ENCODE peak calls at places on chromosomes 2 and 18, in nine cellular contexts. One of them, this sample, is unnamed.
A peak's percentile ranks its signal among the peaks of the same experiment; 100 is the strongest.

GRCh38 chr2:7726989-7727388 is 809.8 kb downstream of the RNF144A start:
- DNase-seq in NCI-H1436: no peak
- DNase-seq in choroid plexus epithelial cell: no peak
- DNase-seq in IMR-90: no peak
- DNase-seq in AML-193: no peak
- DNase-seq in stimulated activated CD4-positive, alpha-beta T cell treated with anti-CD3 and anti-CD28 coated beads, TNF-alpha, amount 100 ng/mL, for 24 hours: no peak
- DNase-seq in fibroblast of the aortic adventitia: no peak
- DNase-seq in SK-N-SH: no peak
- DNase-seq in cardiac fibroblast: no peak
- DNase-seq in this sample: no peak

GRCh38 chr2:73004889-73005596 is 66.5 kb downstream of the SFXN5 start:
- DNase-seq in NCI-H1436: no peak
- DNase-seq in choroid plexus epithelial cell: no peak
- DNase-seq in IMR-90: no peak
- DNase-seq in AML-193: no peak
- DNase-seq in stimulated activated CD4-positive, alpha-beta T cell treated with anti-CD3 and anti-CD28 coated beads, TNF-alpha, amount 100 ng/mL, for 24 hours: no peak
- DNase-seq in fibroblast of the aortic adventitia: no peak
- DNase-seq in SK-N-SH: no peak
- DNase-seq in cardiac fibroblast: no peak
- DNase-seq in this sample: no peak

GRCh38 chr2:161414385-161415040 is 1.6 kb upstream of the TBR1 start:
- DNase-seq in NCI-H1436: peak; percentile 30
- DNase-seq in choroid plexus epithelial cell: no peak
- DNase-seq in IMR-90: peak; percentile 11
- DNase-seq in AML-193: no peak
- DNase-seq in stimulated activated CD4-positive, alpha-beta T cell treated with anti-CD3 and anti-CD28 coated beads, TNF-alpha, amount 100 ng/mL, for 24 hours: no peak
- DNase-seq in fibroblast of the aortic adventitia: peak; percentile 33
- DNase-seq in SK-N-SH: peak; percentile 80
- DNase-seq in cardiac fibroblast: peak; percentile 37
- DNase-seq in this sample: peak; percentile 73

GRCh38 chr2:121015971-121016485 is 269.0 kb downstream of the TFCP2L1 start:
- DNase-seq in NCI-H1436: no peak
- DNase-seq in choroid plexus epithelial cell: no peak
- DNase-seq in IMR-90: no peak
- DNase-seq in AML-193: no peak
- DNase-seq in stimulated activated CD4-positive, alpha-beta T cell treated with anti-CD3 and anti-CD28 coated beads, TNF-alpha, amount 100 ng/mL, for 24 hours: no peak
- DNase-seq in fibroblast of the aortic adventitia: no peak
- DNase-seq in SK-N-SH: no peak
- DNase-seq in cardiac fibroblast: no peak
- DNase-seq in this sample: no peak

GRCh38 chr18:3715223-3716080 is 265.5 kb downstream of the TGIF1 start:
- DNase-seq in NCI-H1436: peak; percentile 93
- DNase-seq in choroid plexus epithelial cell: no peak
- DNase-seq in IMR-90: no peak
- DNase-seq in AML-193: no peak
- DNase-seq in stimulated activated CD4-positive, alpha-beta T cell treated with anti-CD3 and anti-CD28 coated beads, TNF-alpha, amount 100 ng/mL, for 24 hours: no peak
- DNase-seq in fibroblast of the aortic adventitia: no peak
- DNase-seq in SK-N-SH: no peak
- DNase-seq in cardiac fibroblast: no peak
- DNase-seq in this sample: no peak

GRCh38 chr18:76487782-76488181 is 7.3 kb downstream of the ZNF516 start:
- DNase-seq in NCI-H1436: no peak
- DNase-seq in choroid plexus epithelial cell: no peak
- DNase-seq in IMR-90: no peak
- DNase-seq in AML-193: peak; percentile 39
- DNase-seq in stimulated activated CD4-positive, alpha-beta T cell treated with anti-CD3 and anti-CD28 coated beads, TNF-alpha, amount 100 ng/mL, for 24 hours: no peak
- DNase-seq in fibroblast of the aortic adventitia: no peak
- DNase-seq in SK-N-SH: peak; percentile 52
- DNase-seq in cardiac fibroblast: no peak
- DNase-seq in this sample: no peak

GRCh38 chr18:48061781-48062570 is 131.5 kb upstream of the SMAD2 start:
- DNase-seq in NCI-H1436: no peak
- DNase-seq in choroid plexus epithelial cell: no peak
- DNase-seq in IMR-90: no peak
- DNase-seq in AML-193: no peak
- DNase-seq in stimulated activated CD4-positive, alpha-beta T cell treated with anti-CD3 and anti-CD28 coated beads, TNF-alpha, amount 100 ng/mL, for 24 hours: no peak
- DNase-seq in fibroblast of the aortic adventitia: no peak
- DNase-seq in SK-N-SH: no peak
- DNase-seq in cardiac fibroblast: peak; percentile 8
- DNase-seq in this sample: no peak

GRCh38 chr2:96909651-96910050 is 39.8 kb upstream of the SEMA4C start:
- DNase-seq in NCI-H1436: no peak
- DNase-seq in choroid plexus epithelial cell: no peak
- DNase-seq in IMR-90: no peak
- DNase-seq in AML-193: no peak
- DNase-seq in stimulated activated CD4-positive, alpha-beta T cell treated with anti-CD3 and anti-CD28 coated beads, TNF-alpha, amount 100 ng/mL, for 24 hours: no peak
- DNase-seq in fibroblast of the aortic adventitia: no peak
- DNase-seq in SK-N-SH: no peak
- DNase-seq in cardiac fibroblast: no peak
- DNase-seq in this sample: no peak

GRCh38 chr2:217360781-217361485 is 501.1 kb upstream of the TNP1 start:
- DNase-seq in NCI-H1436: no peak
- DNase-seq in choroid plexus epithelial cell: no peak
- DNase-seq in IMR-90: peak; percentile 89
- DNase-seq in AML-193: peak; percentile 14
- DNase-seq in stimulated activated CD4-positive, alpha-beta T cell treated with anti-CD3 and anti-CD28 coated beads, TNF-alpha, amount 100 ng/mL, for 24 hours: no peak
- DNase-seq in fibroblast of the aortic adventitia: peak; percentile 98
- DNase-seq in SK-N-SH: peak; percentile 25
- DNase-seq in cardiac fibroblast: peak; percentile 73
- DNase-seq in this sample: peak; percentile 88

GRCh38 chr18:22912149-22912548 is 21.0 kb upstream of the RBBP8 start:
- DNase-seq in NCI-H1436: no peak
- DNase-seq in choroid plexus epithelial cell: no peak
- DNase-seq in IMR-90: no peak
- DNase-seq in AML-193: no peak
- DNase-seq in stimulated activated CD4-positive, alpha-beta T cell treated with anti-CD3 and anti-CD28 coated beads, TNF-alpha, amount 100 ng/mL, for 24 hours: no peak
- DNase-seq in fibroblast of the aortic adventitia: no peak
- DNase-seq in SK-N-SH: no peak
- DNase-seq in cardiac fibroblast: no peak
- DNase-seq in this sample: no peak

GRCh38 chr2:30584116-30584515 is 137.1 kb downstream of the LCLAT1 start:
- DNase-seq in NCI-H1436: no peak
- DNase-seq in choroid plexus epithelial cell: no peak
- DNase-seq in IMR-90: no peak
- DNase-seq in AML-193: no peak
- DNase-seq in stimulated activated CD4-positive, alpha-beta T cell treated with anti-CD3 and anti-CD28 coated beads, TNF-alpha, amount 100 ng/mL, for 24 hours: no peak
- DNase-seq in fibroblast of the aortic adventitia: no peak
- DNase-seq in SK-N-SH: no peak
- DNase-seq in cardiac fibroblast: peak; percentile 35
- DNase-seq in this sample: no peak

GRCh38 chr2:23624378-23624777 is 239.4 kb downstream of the KLHL29 start:
- DNase-seq in NCI-H1436: no peak
- DNase-seq in choroid plexus epithelial cell: peak; percentile 19
- DNase-seq in IMR-90: no peak
- DNase-seq in AML-193: peak; percentile 15
- DNase-seq in stimulated activated CD4-positive, alpha-beta T cell treated with anti-CD3 and anti-CD28 coated beads, TNF-alpha, amount 100 ng/mL, for 24 hours: no peak
- DNase-seq in fibroblast of the aortic adventitia: no peak
- DNase-seq in SK-N-SH: no peak
- DNase-seq in cardiac fibroblast: peak; percentile 25
- DNase-seq in this sample: no peak

GRCh38 chr18:13551841-13552733 is 174.3 kb downstream of the FAM210A start:
- DNase-seq in NCI-H1436: no peak
- DNase-seq in choroid plexus epithelial cell: no peak
- DNase-seq in IMR-90: no peak
- DNase-seq in AML-193: no peak
- DNase-seq in stimulated activated CD4-positive, alpha-beta T cell treated with anti-CD3 and anti-CD28 coated beads, TNF-alpha, amount 100 ng/mL, for 24 hours: no peak
- DNase-seq in fibroblast of the aortic adventitia: no peak
- DNase-seq in SK-N-SH: no peak
- DNase-seq in cardiac fibroblast: no peak
- DNase-seq in this sample: no peak

GRCh38 chr2:48240912-48241311 is 289.0 kb upstream of the STON1 start:
- DNase-seq in NCI-H1436: no peak
- DNase-seq in choroid plexus epithelial cell: no peak
- DNase-seq in IMR-90: no peak
- DNase-seq in AML-193: no peak
- DNase-seq in stimulated activated CD4-positive, alpha-beta T cell treated with anti-CD3 and anti-CD28 coated beads, TNF-alpha, amount 100 ng/mL, for 24 hours: no peak
- DNase-seq in fibroblast of the aortic adventitia: no peak
- DNase-seq in SK-N-SH: no peak
- DNase-seq in cardiac fibroblast: no peak
- DNase-seq in this sample: no peak

GRCh38 chr2:197045115-197045514 is 118.6 kb upstream of the PGAP1 start:
- DNase-seq in NCI-H1436: no peak
- DNase-seq in choroid plexus epithelial cell: no peak
- DNase-seq in IMR-90: no peak
- DNase-seq in AML-193: peak; percentile 82
- DNase-seq in stimulated activated CD4-positive, alpha-beta T cell treated with anti-CD3 and anti-CD28 coated beads, TNF-alpha, amount 100 ng/mL, for 24 hours: no peak
- DNase-seq in fibroblast of the aortic adventitia: no peak
- DNase-seq in SK-N-SH: no peak
- DNase-seq in cardiac fibroblast: no peak
- DNase-seq in this sample: no peak

GRCh38 chr2:70124983-70125480 is 37.8 kb downstream of the PCBP1 start:
- DNase-seq in NCI-H1436: peak; percentile 78
- DNase-seq in choroid plexus epithelial cell: peak; percentile 68
- DNase-seq in IMR-90: peak; percentile 31
- DNase-seq in AML-193: peak; percentile 33
- DNase-seq in stimulated activated CD4-positive, alpha-beta T cell treated with anti-CD3 and anti-CD28 coated beads, TNF-alpha, amount 100 ng/mL, for 24 hours: no peak
- DNase-seq in fibroblast of the aortic adventitia: peak; percentile 46
- DNase-seq in SK-N-SH: peak; percentile 89
- DNase-seq in cardiac fibroblast: peak; percentile 61
- DNase-seq in this sample: peak; percentile 60

GRCh38 chr2:223600056-223600455 is 2.1 kb downstream of the SCG2 start:
- DNase-seq in NCI-H1436: no peak
- DNase-seq in choroid plexus epithelial cell: no peak
- DNase-seq in IMR-90: peak; percentile 28
- DNase-seq in AML-193: no peak
- DNase-seq in stimulated activated CD4-positive, alpha-beta T cell treated with anti-CD3 and anti-CD28 coated beads, TNF-alpha, amount 100 ng/mL, for 24 hours: no peak
- DNase-seq in fibroblast of the aortic adventitia: no peak
- DNase-seq in SK-N-SH: no peak
- DNase-seq in cardiac fibroblast: peak; percentile 29
- DNase-seq in this sample: peak; percentile 19

GRCh38 chr18:45517181-45517741 is 98.0 kb upstream of the SLC14A2 start:
- DNase-seq in NCI-H1436: no peak
- DNase-seq in choroid plexus epithelial cell: peak; percentile 88
- DNase-seq in IMR-90: no peak
- DNase-seq in AML-193: no peak
- DNase-seq in stimulated activated CD4-positive, alpha-beta T cell treated with anti-CD3 and anti-CD28 coated beads, TNF-alpha, amount 100 ng/mL, for 24 hours: no peak
- DNase-seq in fibroblast of the aortic adventitia: peak; percentile 67
- DNase-seq in SK-N-SH: no peak
- DNase-seq in cardiac fibroblast: no peak
- DNase-seq in this sample: peak; percentile 77

GRCh38 chr2:38702413-38702812 is 36.5 kb downstream of the GALM start:
- DNase-seq in NCI-H1436: no peak
- DNase-seq in choroid plexus epithelial cell: peak; percentile 80
- DNase-seq in IMR-90: peak; percentile 95
- DNase-seq in AML-193: no peak
- DNase-seq in stimulated activated CD4-positive, alpha-beta T cell treated with anti-CD3 and anti-CD28 coated beads, TNF-alpha, amount 100 ng/mL, for 24 hours: no peak
- DNase-seq in fibroblast of the aortic adventitia: peak; percentile 86
- DNase-seq in SK-N-SH: no peak
- DNase-seq in cardiac fibroblast: peak; percentile 81
- DNase-seq in this sample: peak; percentile 72

GRCh38 chr2:56102866-56103265 is 80.9 kb upstream of the CCDC85A start:
- DNase-seq in NCI-H1436: no peak
- DNase-seq in choroid plexus epithelial cell: peak; percentile 6
- DNase-seq in IMR-90: peak; percentile 6
- DNase-seq in AML-193: no peak
- DNase-seq in stimulated activated CD4-positive, alpha-beta T cell treated with anti-CD3 and anti-CD28 coated beads, TNF-alpha, amount 100 ng/mL, for 24 hours: no peak
- DNase-seq in fibroblast of the aortic adventitia: peak; percentile 42
- DNase-seq in SK-N-SH: no peak
- DNase-seq in cardiac fibroblast: peak; percentile 81
- DNase-seq in this sample: peak; percentile 48

GRCh38 chr2:159126653-159127052 is 158.2 kb downstream of the TANC1 start:
- DNase-seq in NCI-H1436: no peak
- DNase-seq in choroid plexus epithelial cell: peak; percentile 90
- DNase-seq in IMR-90: peak; percentile 79
- DNase-seq in AML-193: no peak
- DNase-seq in stimulated activated CD4-positive, alpha-beta T cell treated with anti-CD3 and anti-CD28 coated beads, TNF-alpha, amount 100 ng/mL, for 24 hours: no peak
- DNase-seq in fibroblast of the aortic adventitia: peak; percentile 69
- DNase-seq in SK-N-SH: no peak
- DNase-seq in cardiac fibroblast: peak; percentile 69
- DNase-seq in this sample: peak; percentile 74

GRCh38 chr2:172777431-172777830 is 41.8 kb downstream of the RAPGEF4 start:
- DNase-seq in NCI-H1436: no peak
- DNase-seq in choroid plexus epithelial cell: peak; percentile 17
- DNase-seq in IMR-90: peak; percentile 28
- DNase-seq in AML-193: no peak
- DNase-seq in stimulated activated CD4-positive, alpha-beta T cell treated with anti-CD3 and anti-CD28 coated beads, TNF-alpha, amount 100 ng/mL, for 24 hours: no peak
- DNase-seq in fibroblast of the aortic adventitia: no peak
- DNase-seq in SK-N-SH: no peak
- DNase-seq in cardiac fibroblast: no peak
- DNase-seq in this sample: no peak

GRCh38 chr2:6957910-6958615 is 40.9 kb downstream of the RNF144A start:
- DNase-seq in NCI-H1436: no peak
- DNase-seq in choroid plexus epithelial cell: peak; percentile 57
- DNase-seq in IMR-90: no peak
- DNase-seq in AML-193: no peak
- DNase-seq in stimulated activated CD4-positive, alpha-beta T cell treated with anti-CD3 and anti-CD28 coated beads, TNF-alpha, amount 100 ng/mL, for 24 hours: no peak
- DNase-seq in fibroblast of the aortic adventitia: no peak
- DNase-seq in SK-N-SH: no peak
- DNase-seq in cardiac fibroblast: peak; percentile 50
- DNase-seq in this sample: no peak

GRCh38 chr18:58805482-58806187 is 59.0 kb upstream of the ZNF532 start:
- DNase-seq in NCI-H1436: peak; percentile 78
- DNase-seq in choroid plexus epithelial cell: no peak
- DNase-seq in IMR-90: no peak
- DNase-seq in AML-193: no peak
- DNase-seq in stimulated activated CD4-positive, alpha-beta T cell treated with anti-CD3 and anti-CD28 coated beads, TNF-alpha, amount 100 ng/mL, for 24 hours: no peak
- DNase-seq in fibroblast of the aortic adventitia: no peak
- DNase-seq in SK-N-SH: peak; percentile 64
- DNase-seq in cardiac fibroblast: no peak
- DNase-seq in this sample: no peak

GRCh38 chr2:85975581-85975980 is 86.8 kb upstream of the ST3GAL5 start:
- DNase-seq in NCI-H1436: no peak
- DNase-seq in choroid plexus epithelial cell: no peak
- DNase-seq in IMR-90: no peak
- DNase-seq in AML-193: no peak
- DNase-seq in stimulated activated CD4-positive, alpha-beta T cell treated with anti-CD3 and anti-CD28 coated beads, TNF-alpha, amount 100 ng/mL, for 24 hours: no peak
- DNase-seq in fibroblast of the aortic adventitia: no peak
- DNase-seq in SK-N-SH: no peak
- DNase-seq in cardiac fibroblast: no peak
- DNase-seq in this sample: no peak

GRCh38 chr2:230256735-230257332 is 31.3 kb downstream of the SP140 start:
- DNase-seq in NCI-H1436: no peak
- DNase-seq in choroid plexus epithelial cell: no peak
- DNase-seq in IMR-90: no peak
- DNase-seq in AML-193: no peak
- DNase-seq in stimulated activated CD4-positive, alpha-beta T cell treated with anti-CD3 and anti-CD28 coated beads, TNF-alpha, amount 100 ng/mL, for 24 hours: no peak
- DNase-seq in fibroblast of the aortic adventitia: no peak
- DNase-seq in SK-N-SH: no peak
- DNase-seq in cardiac fibroblast: no peak
- DNase-seq in this sample: no peak

GRCh38 chr2:217338306-217338916 is 478.5 kb upstream of the TNP1 start:
- DNase-seq in NCI-H1436: no peak
- DNase-seq in choroid plexus epithelial cell: peak; percentile 85
- DNase-seq in IMR-90: peak; percentile 96
- DNase-seq in AML-193: no peak
- DNase-seq in stimulated activated CD4-positive, alpha-beta T cell treated with anti-CD3 and anti-CD28 coated beads, TNF-alpha, amount 100 ng/mL, for 24 hours: no peak
- DNase-seq in fibroblast of the aortic adventitia: peak; percentile 74
- DNase-seq in SK-N-SH: peak; percentile 10
- DNase-seq in cardiac fibroblast: peak; percentile 74
- DNase-seq in this sample: peak; percentile 81

GRCh38 chr2:106960633-106961205 is 74.8 kb upstream of the ST6GAL2 start:
- DNase-seq in NCI-H1436: no peak
- DNase-seq in choroid plexus epithelial cell: peak; percentile 66
- DNase-seq in IMR-90: no peak
- DNase-seq in AML-193: no peak
- DNase-seq in stimulated activated CD4-positive, alpha-beta T cell treated with anti-CD3 and anti-CD28 coated beads, TNF-alpha, amount 100 ng/mL, for 24 hours: no peak
- DNase-seq in fibroblast of the aortic adventitia: no peak
- DNase-seq in SK-N-SH: peak; percentile 20
- DNase-seq in cardiac fibroblast: no peak
- DNase-seq in this sample: no peak

GRCh38 chr2:44348385-44348784 is 12.9 kb downstream of the PREPL start:
- DNase-seq in NCI-H1436: no peak
- DNase-seq in choroid plexus epithelial cell: peak; percentile 65
- DNase-seq in IMR-90: peak; percentile 85
- DNase-seq in AML-193: no peak
- DNase-seq in stimulated activated CD4-positive, alpha-beta T cell treated with anti-CD3 and anti-CD28 coated beads, TNF-alpha, amount 100 ng/mL, for 24 hours: no peak
- DNase-seq in fibroblast of the aortic adventitia: peak; percentile 89
- DNase-seq in SK-N-SH: no peak
- DNase-seq in cardiac fibroblast: peak; percentile 81
- DNase-seq in this sample: peak; percentile 61

GRCh38 chr18:23077493-23078256 is 57.6 kb upstream of the CABLES1 start:
- DNase-seq in NCI-H1436: no peak
- DNase-seq in choroid plexus epithelial cell: no peak
- DNase-seq in IMR-90: no peak
- DNase-seq in AML-193: peak; percentile 13
- DNase-seq in stimulated activated CD4-positive, alpha-beta T cell treated with anti-CD3 and anti-CD28 coated beads, TNF-alpha, amount 100 ng/mL, for 24 hours: no peak
- DNase-seq in fibroblast of the aortic adventitia: no peak
- DNase-seq in SK-N-SH: peak; percentile 36
- DNase-seq in cardiac fibroblast: peak; percentile 17
- DNase-seq in this sample: no peak

GRCh38 chr2:28359222-28360065 is 33.2 kb upstream of the FOSL2 start:
- DNase-seq in NCI-H1436: no peak
- DNase-seq in choroid plexus epithelial cell: peak; percentile 92
- DNase-seq in IMR-90: peak; percentile 66
- DNase-seq in AML-193: peak; percentile 93
- DNase-seq in stimulated activated CD4-positive, alpha-beta T cell treated with anti-CD3 and anti-CD28 coated beads, TNF-alpha, amount 100 ng/mL, for 24 hours: peak; percentile 62
- DNase-seq in fibroblast of the aortic adventitia: peak; percentile 39
- DNase-seq in SK-N-SH: no peak
- DNase-seq in cardiac fibroblast: peak; percentile 68
- DNase-seq in this sample: no peak